ENCODE peak calls at places on chromosomes 12 and 14, in five cellular contexts. Y is HCT116, W is breast epithelium, Z is sigmoid colon, B is K562. L is an unnamed sample. For H3K4me1, the result is how much of the 10 kb centered on the place peaks cover.

GRCh38 chr14:37116933-37117844 is 55.2 kb downstream of the SLC25A21 start:
- DNase-seq in W (no peak), Z (no peak), Y (peak), B (no peak), L (no peak)

GRCh38 chr12:90393089-90393488 is 561.9 kb downstream of the CCER1 start:
- DNase-seq in Z (no peak), B (no peak), Y (no peak), W (no peak), L (no peak)

GRCh38 chr12:129961111-129961510 is 57.3 kb upstream of the TMEM132D start:
- DNase-seq in Z (no peak), W (no peak), Y (no peak), B (no peak), L (no peak)

GRCh38 chr12:79331870-79332269 is 358.9 kb downstream of the PAWR start:
- DNase-seq in Y (no peak), Z (no peak), B (no peak), W (no peak), L (no peak)

GRCh38 chr14:71383510-71383909 is 476.3 kb downstream of the PCNX1 start:
- DNase-seq in Y (no peak), Z (no peak), W (no peak), B (no peak), L (no peak)

GRCh38 chr14:65961004-65961403 is 525.2 kb upstream of the CCDC196 start:
- DNase-seq in W (no peak), Y (peak), Z (no peak), B (peak), L (peak)

GRCh38 chr14:68231832-68232642 is 412.5 kb downstream of the RAD51B start:
- DNase-seq in B (no peak), Y (no peak), W (no peak), Z (no peak), L (no peak)

GRCh38 chr14:88551936-88552565 is 2.8 kb downstream of the PTPN21 start:
- DNase-seq in Y (no peak), B (no peak), W (no peak), Z (peak), L (no peak)

GRCh38 chr12:80068173-80068572 is 31.2 kb upstream of the OTOGL start:
- DNase-seq in Y (no peak), Z (no peak), W (no peak), B (no peak), L (no peak)

GRCh38 chr12:122996188-122996601 is 15.7 kb downstream of the ARL6IP4 start:
- DNase-seq in B (no peak), Z (no peak), Y (no peak), W (no peak), L (no peak)

GRCh38 chr12:13835657-13836056 is 145.7 kb downstream of the GRIN2B start:
- DNase-seq in B (no peak), W (no peak), Y (no peak), Z (no peak), L (no peak)

GRCh38 chr12:122023339-122024131 is 1.9 kb downstream of the BCL7A start:
- DNase-seq in Y (peak), Z (peak), W (peak), B (peak), L (peak)

GRCh38 chr12:1904875-1905274 is 13.6 kb downstream of the CACNA2D4 start:
- DNase-seq in B (no peak), W (no peak), Z (no peak), Y (no peak), L (no peak)

GRCh38 chr14:105478624-105479305 is 4.1 kb downstream of the CRIP2 start:
- DNase-seq in W (no peak), B (no peak), Z (no peak), Y (no peak), L (no peak)

GRCh38 chr14:22753586-22753985 is 12.9 kb upstream of the OXA1L start:
- DNase-seq in B (no peak), Z (no peak), Y (no peak), W (no peak), L (no peak)

GRCh38 chr14:24381363-24382102 is 13.5 kb downstream of the NFATC4 start:
- DNase-seq in B (no peak), W (no peak), Z (no peak), Y (no peak), L (no peak)

GRCh38 chr14:92982941-92983340 is 60.0 kb downstream of the CHGA start:
- DNase-seq in Y (no peak), Z (no peak), W (no peak), B (no peak), L (no peak)

GRCh38 chr14:94036328-94037167 is 10.4 kb downstream of the OTUB2 start:
- DNase-seq in W (peak), B (peak), Y (peak), Z (no peak), L (peak)

GRCh38 chr14:88516742-88517418 is 37.9 kb downstream of the PTPN21 start:
- DNase-seq in W (no peak), Y (no peak), Z (no peak), B (no peak), L (peak)

GRCh38 chr14:61598980-61599379 is 96.3 kb upstream of the HIF1A start:
- DNase-seq in W (no peak), Y (no peak), Z (no peak), B (no peak), L (no peak)

GRCh38 chr12:27844427-27845090 is 64.5 kb upstream of the MANSC4 start:
- DNase-seq in W (no peak), Z (no peak), Y (no peak), B (no peak), L (no peak)

GRCh38 chr12:76883151-76883550 is 4.3 kb upstream of the CSRP2 start:
- DNase-seq in B (no peak), Y (no peak), W (no peak), Z (no peak), L (no peak)

GRCh38 chr12:51077930-51078329 is 5.5 kb downstream of the CSRNP2 start:
- DNase-seq in W (no peak), Y (no peak), B (no peak), Z (no peak), L (no peak)

GRCh38 chr12:104792570-104792969 is 165.5 kb downstream of the SLC41A2 start:
- DNase-seq in B (no peak), Y (peak), W (peak), Z (peak), L (no peak)

GRCh38 chr14:36626150-36626549 is 35.5 kb upstream of the PAX9 start:
- DNase-seq in Z (no peak), Y (no peak), B (no peak), W (no peak), L (no peak)

GRCh38 chr12:12725086-12725955 is 8.2 kb downstream of the CDKN1B start:
- DNase-seq in B (peak), Z (peak), Y (peak), W (peak), L (peak)

GRCh38 chr12:12723681-12724420 is 6.7 kb downstream of the CDKN1B start:
- DNase-seq in W (no peak), Y (no peak), B (no peak), Z (peak), L (peak)

GRCh38 chr12:12725956-12726542 is 8.9 kb downstream of the CDKN1B start:
- DNase-seq in B (no peak), Z (no peak), W (no peak), Y (no peak), L (no peak)

GRCh38 chr12:12723147-12723680 is 6.0 kb downstream of the CDKN1B start:
- DNase-seq in B (no peak), Y (no peak), Z (no peak), W (no peak), L (no peak)

GRCh38 chr12:12724421-12725085 is 7.4 kb downstream of the CDKN1B start:
- DNase-seq in Y (no peak), B (peak), Z (no peak), W (no peak), L (no peak)
- H3K4me1 ChIP-seq in Y (under half), B (under half), Z (under half), W (under half), L (under half)

GRCh38 chr12:32545413-32545970 is 133.6 kb upstream of the DNM1L start:
- DNase-seq in Z (no peak), Y (no peak), W (no peak), B (no peak), L (no peak)

GRCh38 chr12:32546272-32546671 is 132.8 kb upstream of the DNM1L start:
- DNase-seq in W (no peak), Z (no peak), B (no peak), Y (no peak), L (no peak)

GRCh38 chr12:32551058-32551457 is 128.0 kb upstream of the DNM1L start:
- DNase-seq in Y (no peak), Z (no peak), B (no peak), W (no peak), L (no peak)

GRCh38 chr12:32548691-32549412 is 130.2 kb upstream of the DNM1L start:
- DNase-seq in Z (no peak), W (peak), B (no peak), Y (no peak), L (no peak)

GRCh38 chr12:32549675-32550079 is 129.4 kb upstream of the DNM1L start:
- DNase-seq in B (no peak), Y (no peak), Z (no peak), W (no peak), L (no peak)
- TF ChIP-seq POLR2AphosphoS5 in B (no peak), Y (no peak), Z (no peak), W (no peak), L (no peak)

GRCh38 chr14:97010491-97011160 is 213.4 kb downstream of the VRK1 start:
- DNase-seq in B (no peak), Z (no peak), W (no peak), Y (no peak), L (no peak)
- TF ChIP-seq CTCF in B (peak), Z (no peak), W (no peak), Y (peak), L (no peak)

GRCh38 chr14:31942216-31942841 is 134.8 kb upstream of the ARHGAP5 start:
- DNase-seq in Y (no peak), Z (no peak), B (no peak), W (no peak), L (no peak)
- H3K4me1 ChIP-seq in Y (under half), Z (under half), B (under half), W (under half), L (under half)

GRCh38 chr14:95483843-95484165 is 32.6 kb downstream of the SYNE3 start:
- DNase-seq in Z (no peak), Y (no peak), B (no peak), W (no peak), L (no peak)

GRCh38 chr14:95484296-95484695 is 32.2 kb downstream of the SYNE3 start:
- DNase-seq in Z (no peak), W (no peak), Y (no peak), B (no peak), L (no peak)

GRCh38 chr14:95485222-95485819 is 31.1 kb downstream of the SYNE3 start:
- DNase-seq in Z (no peak), W (no peak), Y (no peak), B (no peak), L (no peak)

GRCh38 chr14:95481391-95482022 is 34.9 kb downstream of the SYNE3 start:
- DNase-seq in Z (no peak), W (no peak), B (no peak), Y (no peak), L (no peak)

GRCh38 chr14:95482967-95483842 is 33.2 kb downstream of the SYNE3 start:
- DNase-seq in Y (peak), W (peak), Z (peak), B (peak), L (peak)
- TF ChIP-seq POLR2AphosphoS5 in Y (peak), W (peak), Z (no peak), B (no peak), L (peak)

GRCh38 chr12:52342781-52343490 is 21.7 kb upstream of the KRT83 start:
- DNase-seq in B (no peak), Y (no peak), Z (no peak), W (no peak), L (no peak)

GRCh38 chr12:52343550-52343949 is 22.4 kb upstream of the KRT83 start:
- DNase-seq in Y (no peak), W (no peak), Z (no peak), B (no peak), L (no peak)

GRCh38 chr12:52344111-52344510 is 22.9 kb upstream of the KRT83 start:
- DNase-seq in Z (peak), Y (no peak), B (no peak), W (no peak), L (no peak)

GRCh38 chr12:52338241-52338960 is 17.2 kb upstream of the KRT83 start:
- DNase-seq in Y (no peak), B (no peak), W (peak), Z (no peak), L (no peak)

DNA sequence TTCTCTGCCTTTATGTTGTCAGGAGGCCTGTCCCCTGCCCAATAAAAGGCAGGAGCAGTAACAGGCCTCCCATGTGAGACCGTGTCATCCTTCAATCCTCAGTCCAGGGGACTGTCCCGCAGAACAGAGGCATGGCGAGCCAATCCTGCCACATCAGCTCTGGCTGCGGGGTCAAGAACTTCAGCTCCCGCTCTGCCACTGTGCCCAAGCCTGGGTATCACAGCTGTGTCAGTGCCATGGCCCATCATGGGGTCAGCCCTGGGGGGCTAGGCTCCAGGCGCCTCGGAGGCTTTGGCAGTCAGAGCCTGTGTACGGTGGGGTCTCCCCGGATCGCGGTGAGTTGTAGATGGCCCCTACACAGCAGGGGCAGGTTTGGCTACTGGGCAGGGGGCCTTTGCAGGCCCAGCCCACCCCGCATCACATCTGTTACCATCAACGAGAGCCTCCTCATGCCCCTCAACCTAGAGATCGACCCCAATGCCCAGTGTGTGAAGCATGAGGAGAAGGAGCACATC is 19.9 kb upstream of the KRT83 start:
- DNase-seq in Z (no peak), Y (no peak), B (no peak), W (no peak), L (no peak)
- TF ChIP-seq CTCF in Z (no peak), Y (no peak), B (no peak), W (no peak), L (no peak)

DNA sequence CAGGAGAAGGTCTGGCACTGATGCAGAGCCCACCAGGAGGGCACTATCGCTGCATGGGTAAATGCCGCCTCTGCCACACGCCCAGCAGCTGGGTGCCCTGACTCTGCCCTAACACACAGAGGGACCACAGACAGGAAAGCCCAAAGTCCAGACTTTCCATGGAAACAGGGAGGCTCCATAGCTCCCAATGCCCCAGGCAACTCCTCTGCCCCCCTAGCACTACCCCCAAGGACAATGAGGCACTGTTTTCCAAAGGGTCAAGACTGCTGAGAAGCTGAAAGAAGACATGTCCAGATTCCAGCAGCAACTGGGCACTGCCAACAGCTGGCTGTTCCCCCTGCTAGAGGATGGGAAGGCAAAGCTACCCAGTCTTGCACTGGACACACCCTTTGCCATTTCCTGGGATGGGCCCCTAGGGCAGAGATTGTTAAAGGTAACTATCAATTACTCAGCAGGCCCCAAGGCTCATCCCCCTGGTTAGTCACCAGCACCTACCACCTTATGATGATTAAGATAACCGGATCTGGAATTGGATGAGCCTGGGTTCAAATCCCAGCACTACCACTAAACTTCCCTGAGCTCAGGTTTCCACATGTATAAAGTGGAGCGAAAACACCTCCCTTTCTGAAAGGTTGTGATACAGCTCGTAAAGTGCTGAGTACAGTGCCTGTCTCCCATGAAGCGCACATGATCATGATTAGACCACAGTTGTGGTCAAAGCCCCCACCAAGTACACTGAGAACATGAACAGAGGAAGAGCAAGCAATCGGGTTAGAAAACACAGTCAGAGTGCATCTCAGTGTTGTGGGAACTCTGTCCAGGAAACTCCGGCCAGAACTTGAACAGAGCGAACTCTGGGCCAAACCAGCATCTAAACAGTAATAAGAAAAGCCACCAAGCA is 3.3 kb downstream of the PXN start:
- DNase-seq in Y (peak), W (no peak), B (peak), Z (peak), L (peak)
- H3K4me1 ChIP-seq in Y (half or more), W (under half), B (under half), Z (half or more), L (half or more)

DNA sequence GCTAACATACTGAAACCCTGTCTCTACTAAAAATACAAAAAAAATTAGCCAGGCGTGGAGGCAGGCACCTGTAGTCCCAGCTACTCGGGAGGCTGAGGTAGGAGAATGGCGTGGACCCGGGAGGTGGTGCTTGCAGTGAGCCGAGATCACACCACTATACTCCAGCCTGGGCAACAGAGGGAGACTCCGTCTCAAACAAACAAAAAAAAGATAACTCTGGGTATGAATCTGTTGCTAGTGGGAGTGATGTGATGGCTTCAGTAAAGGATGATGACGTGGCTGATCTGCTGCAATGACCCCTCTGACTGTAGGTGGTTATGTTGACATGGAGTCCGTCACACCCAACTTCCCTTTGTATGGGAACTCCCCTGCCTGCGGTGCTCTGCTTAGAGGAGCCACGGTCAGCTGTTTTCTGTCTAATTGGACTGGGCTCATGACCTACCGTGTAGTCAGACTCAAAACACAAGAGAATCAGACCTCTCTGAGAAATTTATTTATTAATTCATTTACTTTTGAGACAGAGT is 59.1 kb upstream of the MED13L start:
- DNase-seq in Z (no peak), W (no peak), Y (no peak), B (peak), L (peak)
- TF ChIP-seq POLR2AphosphoS5 in Z (no peak), W (no peak), Y (no peak), B (no peak), L (no peak)

GRCh38 chr12:69473229-69473628 is 3.0 kb downstream of the FRS2 start:
- DNase-seq in B (no peak), Y (no peak), W (no peak), Z (no peak), L (no peak)

GRCh38 chr12:69468237-69469026 is 1.8 kb upstream of the FRS2 start:
- DNase-seq in Z (no peak), B (peak), W (peak), Y (no peak), L (no peak)

GRCh38 chr12:69471667-69472385 is 1.6 kb downstream of the FRS2 start:
- DNase-seq in Y (no peak), W (no peak), B (no peak), Z (no peak), L (no peak)

GRCh38 chr12:69469854-69470188 is 367 bp upstream of the FRS2 start:
- DNase-seq in Y (no peak), W (no peak), B (no peak), Z (no peak), L (no peak)

GRCh38 chr12:69470189-69471094 is at the start of gene FRS2:
- DNase-seq in W (peak), Z (peak), Y (peak), B (peak), L (peak)
- TF ChIP-seq CTCF in W (no peak), Z (peak), Y (peak), B (peak), L (peak)